ENCODE peak calls at places on chromosome 1, in ten cellular contexts. L is H1, E is K562, K is GM12878, Z is upper lobe of left lung, M is breast epithelium, A is HCT116, Y is transverse colon, J is sigmoid colon, R is stomach. D is an unnamed sample.
A peak's percentile ranks its signal among the peaks of the same experiment; 100 is the strongest.

GRCh38 chr1:159881930-159882839 is 17.8 kb downstream of the CFAP45 start:
- DNase-seq in L (no peak), E (peak; percentile 68), K (no peak), Z (peak; percentile 82), M (peak; percentile 99), A (peak; percentile 96), Y (peak; percentile 97), J (peak; percentile 82), R (peak; percentile 89), D (no peak)

GRCh38 chr1:203437696-203438315 is 37.8 kb upstream of the PRELP start:
- DNase-seq in L (no peak), E (no peak), K (no peak), Z (no peak), M (no peak), A (no peak), Y (no peak), J (no peak), R (no peak), D (no peak)

GRCh38 chr1:239912471-239912870 is 179.2 kb upstream of the FMN2 start:
- DNase-seq in L (no peak), E (no peak), K (no peak), Z (no peak), M (no peak), A (no peak), Y (no peak), J (peak; percentile 72), R (no peak), D (no peak)

GRCh38 chr1:8463144-8463927 is 145.4 kb downstream of the SLC45A1 start:
- DNase-seq in L (no peak), E (no peak), K (no peak), Z (no peak), M (no peak), A (no peak), Y (peak; percentile 47), J (no peak), R (peak; percentile 50), D (no peak)

GRCh38 chr1:170537798-170538503 is 6.0 kb downstream of the GORAB start:
- DNase-seq in L (no peak), E (no peak), K (no peak), Z (no peak), M (no peak), A (no peak), Y (no peak), J (no peak), R (no peak), D (no peak)

GRCh38 chr1:160315359-160315758 is 27.7 kb downstream of the COPA start:
- DNase-seq in L (no peak), E (no peak), K (no peak), Z (no peak), M (no peak), A (no peak), Y (no peak), J (no peak), R (no peak), D (no peak)

GRCh38 chr1:84170171-84170570 is 26.1 kb downstream of the PRKACB start:
- DNase-seq in L (no peak), E (no peak), K (no peak), Z (no peak), M (no peak), A (no peak), Y (no peak), J (no peak), R (no peak), D (no peak)

GRCh38 chr1:82632164-82632563 is 831.4 kb downstream of the ADGRL2 start:
- DNase-seq in L (no peak), E (no peak), K (no peak), Z (no peak), M (no peak), A (peak; percentile 16), Y (no peak), J (no peak), R (no peak), D (no peak)

GRCh38 chr1:11339346-11340247 is 66.6 kb downstream of the UBIAD1 start:
- DNase-seq in L (no peak), E (peak; percentile 40), K (no peak), Z (no peak), M (no peak), A (peak; percentile 1), Y (peak; percentile 24), J (no peak), R (no peak), D (no peak)

GRCh38 chr1:162056043-162056442 is 13.4 kb upstream of the NOS1AP start:
- DNase-seq in L (peak; percentile 87), E (peak; percentile 64), K (peak; percentile 17), Z (peak; percentile 66), M (peak; percentile 61), A (peak; percentile 74), Y (peak; percentile 72), J (peak; percentile 76), R (peak; percentile 70), D (peak; percentile 16)

GRCh38 chr1:200053639-200054038 is 26.1 kb downstream of the NR5A2 start:
- DNase-seq in L (no peak), E (no peak), K (no peak), Z (no peak), M (no peak), A (no peak), Y (no peak), J (no peak), R (no peak), D (no peak)

GRCh38 chr1:166840309-166841302 is 1.3 kb downstream of the POGK start:
- DNase-seq in L (no peak), E (peak; percentile 72), K (no peak), Z (peak; percentile 62), M (no peak), A (no peak), Y (peak; percentile 30), J (no peak), R (peak; percentile 67), D (no peak)

GRCh38 chr1:51575406-51576084 is 41.3 kb upstream of the OSBPL9 start:
- DNase-seq in L (no peak), E (no peak), K (no peak), Z (no peak), M (no peak), A (no peak), Y (no peak), J (no peak), R (no peak), D (no peak)

GRCh38 chr1:204924013-204924759 is 53.5 kb downstream of the NFASC start:
- DNase-seq in L (no peak), E (no peak), K (no peak), Z (no peak), M (no peak), A (no peak), Y (no peak), J (peak; percentile 50), R (no peak), D (no peak)

GRCh38 chr1:44631333-44631646 is 43.0 kb downstream of the TMEM53 start:
- DNase-seq in L (no peak), E (no peak), K (no peak), Z (peak; percentile 27), M (no peak), A (no peak), Y (no peak), J (no peak), R (no peak), D (no peak)

GRCh38 chr1:222852326-222852725 is 37.5 kb downstream of the DISP1 start:
- DNase-seq in L (no peak), E (no peak), K (no peak), Z (no peak), M (no peak), A (no peak), Y (no peak), J (no peak), R (no peak), D (no peak)

GRCh38 chr1:119795471-119795870 is 15.8 kb downstream of the REG4 start:
- DNase-seq in L (peak; percentile 36), E (no peak), K (no peak), Z (no peak), M (no peak), A (no peak), Y (no peak), J (no peak), R (no peak), D (no peak)

GRCh38 chr1:62599044-62599443 is 1.7 kb downstream of the ANGPTL3 start:
- DNase-seq in L (no peak), E (no peak), K (no peak), Z (no peak), M (no peak), A (no peak), Y (no peak), J (no peak), R (no peak), D (no peak)

GRCh38 chr1:182249201-182249676 is 142.4 kb downstream of the GLUL start:
- DNase-seq in L (no peak), E (peak; percentile 39), K (peak; percentile 42), Z (no peak), M (no peak), A (no peak), Y (peak; percentile 88), J (no peak), R (peak; percentile 72), D (no peak)

GRCh38 chr1:244272471-244273261 is 179.0 kb downstream of the ADSS2 start:
- DNase-seq in L (peak; percentile 83), E (peak; percentile 89), K (peak; percentile 69), Z (peak; percentile 71), M (peak; percentile 64), A (peak; percentile 81), Y (peak; percentile 71), J (peak; percentile 84), R (peak; percentile 72), D (peak; percentile 44)
- TF ChIP-seq POLR2AphosphoS5 in L (no peak), E (no peak), K (no peak), Z (peak; percentile 36), M (peak; percentile 52), A (no peak), Y (no peak), J (peak; percentile 55), R (no peak), D (no peak)

GRCh38 chr1:230977781-230978490 is 725 bp downstream of the TTC13 start:
- DNase-seq in L (peak; percentile 61), E (peak; percentile 55), K (no peak), Z (peak; percentile 28), M (no peak), A (peak; percentile 19), Y (peak; percentile 42), J (no peak), R (peak; percentile 58), D (peak; percentile 14)
- TF ChIP-seq POLR2AphosphoS5 in L (no peak), E (no peak), K (no peak), Z (no peak), M (no peak), A (no peak), Y (no peak), J (no peak), R (no peak), D (no peak)

GRCh38 chr1:156214024-156214748 is 1.4 kb downstream of the PMF1 start:
- DNase-seq in L (no peak), E (peak; percentile 49), K (no peak), Z (no peak), M (no peak), A (peak; percentile 74), Y (no peak), J (no peak), R (no peak), D (no peak)
- TF ChIP-seq POLR2AphosphoS5 in L (no peak), E (no peak), K (no peak), Z (no peak), M (no peak), A (no peak), Y (no peak), J (no peak), R (no peak), D (no peak)

DNA sequence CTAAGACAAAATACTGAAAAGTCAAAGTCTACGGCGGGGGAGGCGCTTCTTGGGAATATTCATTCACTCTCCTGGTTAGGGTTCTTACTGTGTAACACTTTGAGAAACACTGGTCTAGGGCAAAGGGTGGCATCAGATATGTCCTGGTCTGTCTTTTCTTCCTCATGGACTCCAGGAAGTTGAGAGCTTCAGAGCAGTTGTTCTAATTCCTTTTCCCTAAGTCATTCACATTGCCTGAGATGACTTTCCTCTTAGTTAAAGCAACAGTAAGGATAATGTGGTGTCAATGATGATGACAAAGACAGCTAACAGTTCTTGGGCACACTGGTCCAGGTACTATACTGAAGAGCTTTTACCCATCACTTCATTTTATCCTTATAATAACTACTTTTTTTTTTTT is 27.0 kb downstream of the FGGY start:
- DNase-seq in L (no peak), E (no peak), K (no peak), Z (no peak), M (no peak), A (no peak), Y (no peak), J (no peak), R (no peak), D (no peak)
- TF ChIP-seq POLR2AphosphoS5 in L (no peak), E (no peak), K (no peak), Z (no peak), M (no peak), A (no peak), Y (no peak), J (no peak), R (no peak), D (no peak)

D was measured in GM12891.